ENCODE peak calls at places on chromosomes 5 and 9, in four cellular contexts. Z, K, D and G are unnamed samples.

GRCh38 chr5:1207555-1207954 is 6.2 kb downstream of the SLC6A19 start:
- DNase-seq in K (no peak), D (no peak), Z (no peak), G (no peak)

GRCh38 chr9:36560813-36561212 is 11.9 kb upstream of the MELK start:
- DNase-seq in D (no peak), K (no peak), Z (no peak), G (no peak)

GRCh38 chr5:170273968-170274710 is 23.4 kb downstream of the LCP2 start:
- DNase-seq in D (no peak), Z (peak), K (peak), G (no peak)

GRCh38 chr9:13023498-13023897 is 248.7 kb downstream of the LURAP1L start:
- DNase-seq in D (no peak), K (peak), Z (no peak), G (no peak)

GRCh38 chr5:132251220-132251725 is 6.2 kb upstream of the PDLIM4 start:
- DNase-seq in D (peak), K (no peak), Z (no peak), G (no peak)

GRCh38 chr5:143887302-143887638 is 75.3 kb downstream of the HMHB1 start:
- DNase-seq in D (peak), Z (no peak), K (peak), G (no peak)

GRCh38 chr5:81183811-81184748 is 49.0 kb upstream of the CKMT2 start:
- DNase-seq in K (no peak), D (no peak), Z (no peak), G (no peak)

GRCh38 chr9:114894801-114895433 is 35.5 kb downstream of the TNFSF8 start:
- DNase-seq in D (no peak), K (peak), Z (peak), G (no peak)

GRCh38 chr5:139769477-139769876 is 26.1 kb upstream of the PSD2 start:
- DNase-seq in K (no peak), D (no peak), Z (no peak), G (no peak)

GRCh38 chr5:146620663-146621051 is 104.7 kb upstream of the GPR151 start:
- DNase-seq in Z (no peak), D (no peak), K (no peak), G (no peak)